ENCODE peak calls at places on chromosome 5, in eight cellular contexts. P is right atrium auricular region; K is psoas muscle; A is astrocyte; C is effector memory CD4-positive, alpha-beta T cell; M is uterus; Q is hepatocyte; E is neuronal stem cell. I is an unnamed sample. For H3K27me3 and H3K4me1, the result is how much of the 10 kb centered on the place peaks cover.

GRCh38 chr5:41094871-41095270 is 23.7 kb upstream of the MROH2B start:
- DNase-seq in A (peak), K (no peak), C (no peak), P (no peak), M (no peak), E (no peak), Q (no peak), I (no peak)

GRCh38 chr5:137622850-137623249 is 113.0 kb downstream of the KLHL3 start:
- DNase-seq in Q (no peak), P (peak), M (no peak), K (peak), C (no peak), E (no peak), A (peak), I (peak)

GRCh38 chr5:143779506-143779905 is 32.5 kb upstream of the HMHB1 start:
- DNase-seq in E (no peak), Q (no peak), P (no peak), A (no peak), M (no peak), K (no peak), C (no peak), I (no peak)

GRCh38 chr5:62097361-62097760 is 208.6 kb upstream of the KIF2A start:
- DNase-seq in Q (no peak), E (no peak), K (no peak), A (no peak), P (no peak), M (no peak), C (no peak), I (no peak)

GRCh38 chr5:13771011-13771571 is 173.4 kb downstream of the DNAH5 start:
- DNase-seq in E (no peak), Q (no peak), A (peak), K (no peak), M (no peak), C (no peak), P (no peak), I (no peak)

GRCh38 chr5:13698882-13699281 is 245.6 kb downstream of the DNAH5 start:
- DNase-seq in C (no peak), K (no peak), Q (no peak), E (no peak), M (no peak), P (no peak), A (no peak), I (no peak)

GRCh38 chr5:95285406-95285761 is 490 bp upstream of the MCTP1 start:
- DNase-seq in E (peak), Q (no peak), P (no peak), C (no peak), A (peak), M (no peak), K (no peak), I (no peak)

GRCh38 chr5:94470802-94471201 is 147.6 kb downstream of the KIAA0825 start:
- DNase-seq in K (no peak), A (no peak), Q (no peak), P (no peak), E (no peak), C (no peak), M (no peak), I (no peak)

GRCh38 chr5:3287516-3287915 is 308.1 kb upstream of the IRX1 start:
- DNase-seq in P (no peak), Q (no peak), M (no peak), C (no peak), A (no peak), E (no peak), K (no peak), I (no peak)

GRCh38 chr5:69129413-69129812 is 35.6 kb downstream of the SLC30A5 start:
- DNase-seq in P (no peak), K (no peak), E (no peak), C (no peak), Q (no peak), A (peak), M (no peak), I (no peak)

GRCh38 chr5:34620185-34620584 is 35.9 kb upstream of the RAI14 start:
- DNase-seq in P (no peak), E (no peak), K (no peak), M (no peak), A (peak), C (no peak), Q (no peak), I (no peak)

GRCh38 chr5:138336952-138337684 is 948 bp upstream of the FAM53C start:
- DNase-seq in Q (peak), E (no peak), K (no peak), A (no peak), P (peak), C (peak), M (peak), I (peak)

GRCh38 chr5:73918791-73919221 is 292.8 kb downstream of the ARHGEF28 start:
- DNase-seq in C (no peak), P (peak), K (no peak), M (no peak), Q (no peak), A (peak), E (no peak), I (no peak)

GRCh38 chr5:79974896-79975295 is 16.2 kb downstream of the MTX3 start:
- DNase-seq in K (no peak), A (peak), P (no peak), M (no peak), C (no peak), Q (no peak), E (no peak), I (no peak)

GRCh38 chr5:142841511-142842255 is 71.5 kb downstream of the ARHGAP26 start:
- DNase-seq in Q (no peak), A (peak), M (peak), E (peak), C (no peak), K (peak), P (peak), I (no peak)

GRCh38 chr5:170342153-170342552 is 44.6 kb upstream of the LCP2 start:
- DNase-seq in Q (no peak), P (no peak), E (no peak), M (no peak), K (no peak), C (no peak), A (no peak), I (no peak)

GRCh38 chr5:134139377-134139851 is 24.9 kb downstream of the TCF7 start:
- DNase-seq in P (peak), C (no peak), K (peak), M (no peak), A (no peak), Q (no peak), E (no peak), I (no peak)

GRCh38 chr5:65100846-65101678 is 332.3 kb downstream of the CWC27 start:
- DNase-seq in K (peak), E (peak), Q (peak), C (no peak), A (peak), P (peak), M (peak), I (peak)

GRCh38 chr5:73692166-73692640 is 66.2 kb downstream of the ARHGEF28 start:
- DNase-seq in E (no peak), K (no peak), Q (no peak), A (peak), C (no peak), P (no peak), M (no peak), I (no peak)

GRCh38 chr5:128778474-128778873 is 186.8 kb upstream of the SLC27A6 start:
- DNase-seq in M (no peak), K (no peak), P (no peak), Q (no peak), E (no peak), C (no peak), A (peak), I (no peak)

GRCh38 chr5:174312270-174312617 is 266.7 kb downstream of the NSG2 start:
- DNase-seq in K (no peak), Q (no peak), P (no peak), C (no peak), M (no peak), A (no peak), E (no peak), I (no peak)
- H3K27me3 ChIP-seq in K (under half), Q (under half), P (under half), C (under half), M (under half), A (under half), E (under half), I (under half)

GRCh38 chr5:140297283-140297682 is 5.6 kb downstream of the PFDN1 start:
- DNase-seq in E (no peak), K (no peak), A (no peak), C (no peak), M (no peak), P (no peak), Q (no peak), I (no peak)

GRCh38 chr5:140295414-140295813 is 7.5 kb downstream of the PFDN1 start:
- DNase-seq in E (no peak), A (peak), K (no peak), C (no peak), M (peak), Q (peak), P (peak), I (no peak)

GRCh38 chr5:140296289-140296688 is 6.6 kb downstream of the PFDN1 start:
- DNase-seq in C (no peak), A (no peak), M (no peak), K (no peak), E (no peak), Q (no peak), P (no peak), I (no peak)

GRCh38 chr5:140299056-140299455 is 3.8 kb downstream of the PFDN1 start:
- DNase-seq in M (no peak), Q (no peak), E (no peak), P (no peak), K (no peak), C (no peak), A (no peak), I (no peak)

DNA sequence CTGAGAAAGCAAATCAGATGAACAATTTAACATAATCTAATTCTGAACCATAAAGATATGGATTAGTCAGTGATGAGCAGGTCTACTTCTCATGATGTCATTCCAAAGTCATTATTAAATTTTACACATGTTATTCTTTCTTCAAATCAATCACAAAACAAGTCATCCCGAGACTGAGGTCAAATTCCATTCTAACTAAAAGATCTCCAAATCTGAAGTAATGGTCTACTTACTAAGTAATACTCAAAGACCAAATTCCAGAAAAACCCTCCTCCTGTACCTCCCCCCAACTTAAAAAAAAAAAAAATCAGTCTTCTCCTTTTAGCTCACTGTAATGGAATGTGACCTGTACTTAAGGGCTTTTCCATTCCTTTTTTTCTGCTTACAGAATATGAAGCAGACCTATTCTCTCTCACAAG is 4.7 kb downstream of the PFDN1 start:
- DNase-seq in E (no peak), A (peak), K (no peak), P (no peak), Q (peak), C (no peak), M (no peak), I (no peak)
- H3K4me1 ChIP-seq in E (under half), A (half or more), K (half or more), P (half or more), Q (under half), C (under half), M (under half), I (under half)

DNA sequence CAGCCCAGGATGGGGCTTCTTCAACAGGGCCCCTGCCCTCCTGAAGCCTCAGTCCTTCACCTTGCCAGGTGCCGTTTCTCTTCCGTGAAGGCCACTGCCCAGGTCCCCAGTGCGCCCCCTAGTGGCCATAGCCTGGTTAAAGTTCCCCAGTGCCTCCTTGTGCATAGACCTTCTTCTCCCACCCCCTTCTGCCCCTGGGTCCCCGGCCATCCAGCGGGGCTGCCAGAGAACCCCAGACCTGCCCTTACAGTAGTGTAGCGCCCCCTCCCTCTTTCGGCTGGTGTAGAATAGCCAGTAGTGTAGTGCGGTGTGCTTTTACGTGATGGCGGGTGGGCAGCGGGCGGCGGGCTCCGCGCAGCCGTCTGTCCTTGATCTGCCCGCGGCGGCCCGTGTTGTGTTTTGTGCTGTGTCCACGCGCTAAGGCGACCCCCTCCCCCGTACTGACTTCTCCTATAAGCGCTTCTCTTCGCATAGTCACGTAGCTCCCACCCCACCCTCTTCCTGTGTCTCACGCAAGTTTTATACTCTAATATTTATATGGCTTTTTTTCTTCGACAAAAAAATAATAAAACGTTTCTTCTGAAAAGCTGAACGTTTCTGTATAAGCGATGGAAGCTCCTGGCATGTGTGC is 23.6 kb downstream of the PCDHGC5 start:
- DNase-seq in K (peak), E (peak), C (peak), P (peak), A (peak), M (peak), Q (peak), I (peak)
- H3K4me3 ChIP-seq in K (peak), E (peak), C (peak), P (peak), A (peak), M (peak), Q (peak), I (peak)

GRCh38 chr5:154034944-154035343 is 3.8 kb downstream of the FAM114A2 start:
- DNase-seq in E (no peak), Q (no peak), P (no peak), K (no peak), M (no peak), A (no peak), C (no peak), I (no peak)

GRCh38 chr5:154042751-154043150 is 4.0 kb downstream of the MFAP3 start:
- DNase-seq in C (no peak), E (no peak), P (no peak), Q (no peak), K (no peak), M (no peak), A (no peak), I (no peak)

GRCh38 chr5:154038241-154038603 is 488 bp downstream of the FAM114A2 start:
- DNase-seq in A (no peak), E (no peak), P (no peak), C (peak), M (peak), Q (peak), K (no peak), I (no peak)

GRCh38 chr5:154038604-154039457 is at the start of the genes FAM114A2 and MFAP3:
- DNase-seq in K (peak), P (peak), E (peak), C (peak), Q (peak), A (peak), M (peak), I (peak)

DNA sequence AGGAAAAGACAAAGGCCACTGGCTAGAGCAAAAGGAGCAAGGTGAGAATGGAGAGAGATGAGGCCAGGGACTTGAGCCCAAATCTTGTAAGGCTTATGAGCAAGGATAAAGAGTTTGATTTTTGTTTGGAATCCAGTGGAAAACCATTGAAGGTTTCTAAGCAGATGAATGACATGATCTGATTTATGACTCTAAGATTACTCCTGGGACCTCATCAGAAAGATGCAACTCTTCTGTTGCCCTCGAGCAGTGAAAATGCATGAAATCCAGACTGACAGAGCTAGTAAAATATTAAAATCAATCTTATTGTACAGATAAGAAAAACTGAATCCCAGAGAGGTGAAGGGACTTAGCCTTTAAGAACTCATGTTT is 677 bp downstream of the MFAP3 start:
- DNase-seq in E (no peak), C (no peak), A (no peak), Q (no peak), K (no peak), M (no peak), P (no peak), I (no peak)
- H3K27me3 ChIP-seq in E (under half), C (under half), A (under half), Q (under half), K (under half), M (under half), P (under half), I (under half)

DNA sequence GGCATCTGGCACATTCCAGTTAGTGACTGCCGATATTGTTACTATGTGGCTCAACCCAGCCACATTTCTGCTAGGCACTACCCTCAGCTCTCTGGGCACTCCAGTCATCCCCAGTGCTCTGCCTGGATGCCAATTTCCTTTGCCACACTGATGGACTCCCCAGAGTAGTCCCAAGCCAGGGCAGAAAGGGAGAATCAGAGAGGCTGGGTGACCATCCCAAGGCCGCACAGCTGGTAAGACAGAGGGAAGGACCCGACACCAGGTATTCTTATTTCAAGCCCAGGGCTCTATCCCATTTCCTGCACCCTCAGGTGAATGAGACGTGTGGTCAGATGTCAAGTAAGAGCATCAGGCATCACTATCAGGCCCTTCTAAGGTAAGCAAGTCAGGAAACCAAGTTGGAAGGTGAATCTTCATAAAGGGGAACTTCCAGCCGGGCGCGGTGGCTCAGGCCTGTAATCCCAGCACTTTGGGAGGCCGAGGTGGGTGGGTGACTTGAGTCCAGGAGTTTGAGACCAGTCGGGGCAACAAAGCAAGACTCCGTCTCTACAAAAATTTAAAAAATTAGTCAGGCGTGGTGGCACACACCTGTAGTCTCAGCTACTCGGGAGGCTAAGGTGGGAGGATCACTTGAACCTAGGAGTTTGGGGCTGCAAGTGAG is 38.6 kb downstream of the SH3PXD2B start:
- DNase-seq in P (no peak), M (peak), E (no peak), K (no peak), Q (no peak), C (no peak), A (no peak), I (no peak)
- H3K4me1 ChIP-seq in P (half or more), M (under half), E (under half), K (under half), Q (half or more), C (under half), A (half or more), I (half or more)